ENCODE peak calls at places on chromosomes 16 and 17, in seven cellular contexts. A is SJCRH30, X is pancreas, L is heart right ventricle, C is tibial nerve, O is endodermal cell, B is heart left ventricle. Y is an unnamed sample.

GRCh38 chr17:4204190-4204589 is 59.6 kb downstream of the ANKFY1 start:
- DNase-seq in L (no peak), A (no peak), O (no peak), X (no peak), C (no peak), B (no peak), Y (no peak)

GRCh38 chr17:64531955-64532371 is 25.2 kb downstream of the CEP95 start:
- DNase-seq in C (no peak), O (no peak), L (no peak), B (no peak), A (no peak), X (no peak), Y (no peak)

GRCh38 chr17:6328279-6328678 is 106.6 kb downstream of the AIPL1 start:
- DNase-seq in A (peak; percentile 6), L (no peak), B (no peak), X (no peak), O (no peak), C (no peak), Y (no peak)

GRCh38 chr16:9775994-9776393 is 406.2 kb downstream of the GRIN2A start:
- DNase-seq in A (no peak), B (no peak), L (no peak), O (no peak), X (no peak), C (no peak), Y (no peak)

GRCh38 chr16:47143329-47143676 is 442 bp downstream of the NETO2 start:
- DNase-seq in C (no peak), O (peak; percentile 93), A (peak; percentile 80), B (peak; percentile 59), X (peak; percentile 39), L (peak; percentile 59), Y (no peak)

GRCh38 chr17:2398655-2399571 is 1.9 kb downstream of the MNT start:
- DNase-seq in L (peak; percentile 51), A (peak; percentile 62), O (peak; percentile 94), X (peak; percentile 75), B (peak; percentile 61), C (peak; percentile 49), Y (no peak)

GRCh38 chr16:17541324-17541723 is 70.6 kb upstream of the XYLT1 start:
- DNase-seq in A (no peak), O (no peak), B (no peak), L (no peak), C (no peak), X (no peak), Y (no peak)

GRCh38 chr17:50363217-50364060 is 9.5 kb downstream of the MRPL27 start:
- DNase-seq in C (no peak), O (peak; percentile 98), L (no peak), X (no peak), B (no peak), A (peak; percentile 28), Y (peak; percentile 91)

GRCh38 chr17:2710804-2711607 is 558 bp downstream of the CLUH start:
- DNase-seq in C (no peak), O (peak; percentile 80), L (no peak), X (peak; percentile 78), B (no peak), A (peak; percentile 22), Y (no peak)

GRCh38 chr17:21452377-21453143 is 76.4 kb downstream of the KCNJ12 start:
- DNase-seq in L (peak; percentile 40), X (no peak), O (peak; percentile 86), B (peak; percentile 69), C (no peak), A (no peak), Y (peak; percentile 41)

GRCh38 chr17:78406396-78406795 is 27.9 kb downstream of the PGS1 start:
- DNase-seq in L (no peak), A (no peak), B (no peak), O (no peak), X (no peak), C (no peak), Y (no peak)

GRCh38 chr17:78664476-78665384 is 87.5 kb upstream of the DNAH17 start:
- DNase-seq in X (no peak), B (no peak), A (peak; percentile 71), C (no peak), L (no peak), O (no peak), Y (no peak)

GRCh38 chr16:66292241-66292935 is 74.1 kb upstream of the CDH5 start:
- DNase-seq in X (no peak), B (no peak), A (no peak), C (no peak), O (peak; percentile 15), L (no peak), Y (no peak)

GRCh38 chr16:88264641-88265285 is 118.0 kb upstream of the ZNF469 start:
- DNase-seq in X (peak; percentile 96), A (peak; percentile 76), C (peak; percentile 93), B (peak; percentile 95), L (peak; percentile 87), O (peak; percentile 90), Y (no peak)

GRCh38 chr17:67068999-67069398 is 24.6 kb downstream of the CACNG1 start:
- DNase-seq in O (no peak), A (no peak), B (no peak), C (no peak), L (no peak), X (no peak), Y (no peak)

GRCh38 chr17:8151120-8151640 is 1.0 kb downstream of the PER1 start:
- DNase-seq in O (peak; percentile 90), L (peak; percentile 94), B (peak; percentile 94), A (peak; percentile 82), C (peak; percentile 78), X (peak; percentile 81), Y (no peak)

GRCh38 chr17:5194346-5194745 is 2.7 kb upstream of the ZNF594 start:
- DNase-seq in A (no peak), X (no peak), B (no peak), C (no peak), O (no peak), L (no peak), Y (no peak)

GRCh38 chr17:68955181-68955841 is at the start of gene ABCA8:
- DNase-seq in L (no peak), B (peak; percentile 50), O (no peak), C (peak; percentile 22), A (no peak), X (no peak), Y (no peak)

GRCh38 chr17:57783338-57783742 is 38.2 kb upstream of the CCDC182 start:
- DNase-seq in A (peak; percentile 87), C (peak; percentile 19), X (peak; percentile 81), O (peak; percentile 100), B (peak; percentile 71), L (peak; percentile 78), Y (peak; percentile 74)

GRCh38 chr17:19448341-19449268 is 37.6 kb downstream of the RNF112 start:
- DNase-seq in A (peak; percentile 94), O (peak; percentile 37), L (no peak), B (no peak), X (no peak), C (no peak), Y (no peak)

GRCh38 chr16:4375717-4376116 is 4.1 kb downstream of the VASN start:
- DNase-seq in O (peak; percentile 49), B (peak; percentile 34), A (no peak), L (no peak), X (no peak), C (no peak), Y (no peak)
- H3K4me1 ChIP-seq in O (peaks cover 36% of the 10 kb centered on the region), B (peaks cover 79% of the 10 kb centered on the region), A (peaks cover 30% of the 10 kb centered on the region), L (peaks cover 71% of the 10 kb centered on the region), X (no peaks in the 10 kb centered on the region), C (peaks cover 69% of the 10 kb centered on the region), Y (peaks cover 43% of the 10 kb centered on the region)

GRCh38 chr17:38730526-38731379 is 612 bp downstream of the CISD3 start:
- DNase-seq in O (peak; percentile 88), L (peak; percentile 83), C (peak; percentile 61), A (peak; percentile 83), B (peak; percentile 91), X (peak; percentile 94), Y (no peak)
- H3K4me1 ChIP-seq in O (peaks cover 3% of the 10 kb centered on the region), L (peaks cover 49% of the 10 kb centered on the region), C (peaks cover 28% of the 10 kb centered on the region), A (peaks cover 14% of the 10 kb centered on the region), B (peaks cover 49% of the 10 kb centered on the region), X (peaks cover 38% of the 10 kb centered on the region), Y (peaks cover 9% of the 10 kb centered on the region)

DNA sequence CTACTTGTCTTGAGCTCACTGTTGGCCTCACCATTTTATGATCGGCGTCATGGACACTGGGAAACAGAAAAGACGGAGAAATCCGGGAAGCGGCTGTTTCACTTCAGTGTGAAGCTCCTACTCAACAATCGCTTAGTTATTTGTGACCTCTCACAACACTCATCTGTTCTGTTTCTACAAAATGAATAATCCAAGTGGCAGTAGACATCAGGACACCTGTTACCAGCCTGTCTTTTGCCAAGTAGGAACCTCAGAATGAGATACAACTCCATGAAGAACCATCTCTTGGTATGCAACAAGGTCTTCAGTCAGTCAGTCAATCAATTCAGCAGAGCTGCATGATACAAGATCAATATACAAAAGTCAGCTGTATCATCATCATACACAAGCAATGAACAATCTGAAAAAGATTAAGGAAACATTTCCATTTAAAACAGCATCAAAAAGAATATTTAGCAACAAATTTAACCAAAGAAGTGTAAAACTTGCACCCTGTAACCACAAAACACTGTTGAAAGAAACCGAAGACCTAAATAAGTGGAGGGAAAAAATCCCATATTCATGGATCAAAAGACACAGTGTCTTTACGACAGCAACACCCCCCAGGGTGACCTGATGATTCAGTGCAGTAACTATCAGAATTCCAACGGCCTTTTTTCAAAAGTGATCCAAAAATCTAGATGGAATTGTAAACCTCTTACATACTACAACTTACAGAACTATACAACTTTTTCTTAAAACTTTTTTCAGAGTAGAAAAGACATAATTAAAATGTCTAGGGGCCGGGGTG is 63.4 kb downstream of the ANKRD11 start:
- DNase-seq in B (no peak), C (no peak), X (no peak), L (no peak), A (no peak), O (no peak), Y (no peak)
- H3K4me1 ChIP-seq in B (peaks cover 63% of the 10 kb centered on the region), C (peaks cover 30% of the 10 kb centered on the region), X (peaks cover 18% of the 10 kb centered on the region), L (peaks cover 50% of the 10 kb centered on the region), A (peaks cover 12% of the 10 kb centered on the region), O (peaks cover 6% of the 10 kb centered on the region), Y (peaks cover 12% of the 10 kb centered on the region)

GRCh38 chr17:47946516-47946915 is 5.1 kb downstream of the PNPO start:
- DNase-seq in X (peak; percentile 60), A (no peak), L (no peak), C (no peak), B (no peak), O (no peak), Y (no peak)

GRCh38 chr17:47948706-47949196 is 7.4 kb downstream of the PNPO start:
- DNase-seq in B (no peak), O (no peak), A (no peak), C (no peak), L (no peak), X (peak; percentile 76), Y (no peak)

GRCh38 chr17:47945080-47945479 is 3.7 kb downstream of the PNPO start:
- DNase-seq in X (no peak), O (no peak), B (no peak), L (no peak), C (no peak), A (no peak), Y (no peak)

GRCh38 chr17:47945529-47946508 is 4.4 kb downstream of the PNPO start:
- DNase-seq in O (no peak), C (no peak), X (peak; percentile 76), A (no peak), B (peak; percentile 36), L (no peak), Y (no peak)

DNA sequence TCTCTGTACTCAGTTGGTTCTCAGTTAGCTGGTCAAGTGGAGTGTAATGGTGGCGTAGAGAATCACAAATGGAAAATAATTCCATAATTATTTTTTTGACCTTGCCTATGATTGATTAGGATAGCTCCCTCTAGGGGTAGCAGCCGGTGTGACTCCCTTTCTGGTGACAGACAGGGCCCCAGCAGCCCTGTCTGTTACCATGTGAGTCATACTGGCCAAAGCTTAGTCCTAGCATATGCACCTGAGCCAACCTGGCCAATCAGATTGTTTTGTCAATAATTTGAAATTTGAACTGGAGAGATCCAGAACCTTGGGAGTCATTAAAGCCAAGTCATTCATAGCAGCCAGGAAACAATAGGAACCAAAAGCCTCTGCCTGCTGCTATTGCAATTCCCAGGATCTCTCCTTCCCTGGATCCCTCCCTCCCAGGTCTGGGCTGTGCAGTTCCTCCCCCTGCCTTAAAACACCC is 5.6 kb downstream of the PNPO start:
- DNase-seq in B (peak; percentile 76), C (peak; percentile 72), X (peak; percentile 91), A (peak; percentile 76), L (peak; percentile 61), O (peak; percentile 97), Y (no peak)
- H3K4me1 ChIP-seq in B (peaks cover 65% of the 10 kb centered on the region), C (peaks cover 16% of the 10 kb centered on the region), X (peaks cover 65% of the 10 kb centered on the region), A (peaks cover 3% of the 10 kb centered on the region), L (peaks cover 12% of the 10 kb centered on the region), O (no peaks in the 10 kb centered on the region), Y (peaks cover 2% of the 10 kb centered on the region)

Y was measured in iPS DF 6.9.